ENCODE peak calls at places on chromosomes 3 and 15, in four cellular contexts. T is mucosa of descending colon, U is mesothelial cell of epicardium, A is HFF-Myc. M is an unnamed sample.

GRCh38 chr3:14522768-14523167 is 17.4 kb downstream of the GRIP2 start:
- DNase-seq in T (no peak), U (no peak), A (no peak), M (no peak)

GRCh38 chr15:82739086-82739485 is 29.4 kb upstream of the AP3B2 start:
- DNase-seq in T (no peak), U (no peak), A (no peak), M (no peak)

GRCh38 chr3:149933008-149933407 is 37.7 kb downstream of the PFN2 start:
- DNase-seq in T (no peak), U (no peak), A (no peak), M (no peak)

GRCh38 chr15:72967397-72967796 is 84.9 kb upstream of the NEO1 start:
- DNase-seq in T (no peak), U (no peak), A (no peak), M (no peak)

GRCh38 chr15:68228971-68229385 is 550 bp downstream of the CLN6 start:
- DNase-seq in T (peak), U (no peak), A (no peak), M (no peak)

GRCh38 chr3:9690451-9691450 is 12.9 kb upstream of the CPNE9 start:
- DNase-seq in T (no peak), U (no peak), A (no peak), M (no peak)

GRCh38 chr3:13273604-13274105 is 146.5 kb downstream of the NUP210 start:
- DNase-seq in T (no peak), U (no peak), A (no peak), M (no peak)

GRCh38 chr3:189690237-189690636 is 59.0 kb downstream of the TP63 start:
- DNase-seq in T (no peak), U (no peak), A (no peak), M (no peak)

GRCh38 chr3:38446812-38447211 is 6.9 kb upstream of the ACVR2B start:
- DNase-seq in T (no peak), U (no peak), A (no peak), M (no peak)

GRCh38 chr3:10553586-10554235 is 48.3 kb upstream of the ATP2B2 start:
- DNase-seq in T (no peak), U (no peak), A (no peak), M (no peak)

GRCh38 chr3:41267975-41268640 is 68.8 kb downstream of the CTNNB1 start:
- DNase-seq in T (no peak), U (no peak), A (peak), M (peak)

GRCh38 chr15:101442272-101442671 is 47.2 kb downstream of the PCSK6 start:
- DNase-seq in T (no peak), U (no peak), A (no peak), M (no peak)

GRCh38 chr15:63587527-63587926 is 9.7 kb upstream of the FBXL22 start:
- DNase-seq in T (no peak), U (no peak), A (peak), M (peak)

GRCh38 chr15:26013946-26014345 is 150.8 kb upstream of the ATP10A start:
- DNase-seq in T (no peak), U (no peak), A (no peak), M (no peak)

GRCh38 chr3:4416961-4417360 is 50.1 kb downstream of the SUMF1 start:
- DNase-seq in T (no peak), U (no peak), A (no peak), M (no peak)

GRCh38 chr3:142724682-142725351 is 983 bp downstream of the TRPC1 start:
- DNase-seq in T (peak), U (peak), A (no peak), M (no peak)

GRCh38 chr15:84699538-84700191 is 16.3 kb downstream of the SEC11A start:
- DNase-seq in T (no peak), U (no peak), A (no peak), M (no peak)

GRCh38 chr3:182212479-182213076 is 500.9 kb downstream of the SOX2 start:
- DNase-seq in T (no peak), U (no peak), A (peak), M (no peak)

GRCh38 chr3:169510378-169510777 is 153.1 kb downstream of the MECOM start:
- DNase-seq in T (no peak), U (no peak), A (no peak), M (no peak)

GRCh38 chr15:65796610-65797012 is 4.5 kb upstream of the DENND4A start:
- DNase-seq in T (no peak), U (no peak), A (peak), M (peak)

GRCh38 chr15:44726568-44727461 is 9.5 kb upstream of the TRIM69 start:
- DNase-seq in T (peak), U (no peak), A (peak), M (peak)

GRCh38 chr3:57557088-57557537 is 1.0 kb downstream of the PDE12 start:
- DNase-seq in T (peak), U (no peak), A (no peak), M (no peak)

GRCh38 chr15:88031461-88031860 is 225.1 kb downstream of the NTRK3 start:
- DNase-seq in T (no peak), U (no peak), A (no peak), M (no peak)

GRCh38 chr15:49059491-49059890 is 13.2 kb upstream of the SECISBP2L start:
- DNase-seq in T (no peak), U (no peak), A (no peak), M (no peak)

GRCh38 chr15:90884719-90885431 is 571 bp downstream of the FES start:
- DNase-seq in T (no peak), U (no peak), A (no peak), M (no peak)

GRCh38 chr3:79039192-79039591 is 728.6 kb downstream of the ROBO1 start:
- DNase-seq in T (no peak), U (no peak), A (no peak), M (no peak)

GRCh38 chr15:83092309-83092976 is 15.0 kb upstream of the TM6SF1 start:
- DNase-seq in T (peak), U (no peak), A (no peak), M (no peak)

GRCh38 chr3:36193448-36193847 is 186.9 kb upstream of the STAC start:
- DNase-seq in T (no peak), U (no peak), A (no peak), M (no peak)

GRCh38 chr15:74618841-74619596 is 3.4 kb downstream of the CLK3 start:
- DNase-seq in T (no peak), U (no peak), A (no peak), M (no peak)

GRCh38 chr3:134419214-134419965 is 45.1 kb upstream of the AMOTL2 start:
- DNase-seq in T (no peak), U (no peak), A (no peak), M (no peak)

GRCh38 chr15:63940956-63941620 is 105.2 kb downstream of the DAPK2 start:
- DNase-seq in T (no peak), U (no peak), A (no peak), M (no peak)

GRCh38 chr3:185583925-185584324 is 2.2 kb upstream of the SENP2 start:
- DNase-seq in T (peak), U (no peak), A (no peak), M (no peak)

GRCh38 chr3:153757839-153758238 is 363.4 kb upstream of the ARHGEF26 start:
- DNase-seq in T (no peak), U (no peak), A (no peak), M (no peak)

GRCh38 chr3:183144403-183144802 is 18.1 kb downstream of the LAMP3 start:
- DNase-seq in T (no peak), U (no peak), A (no peak), M (no peak)

GRCh38 chr3:159499031-159499793 is 489.4 kb upstream of the IL12A start:
- DNase-seq in T (no peak), U (no peak), A (no peak), M (no peak)

GRCh38 chr3:136250862-136251460 is 821 bp downstream of the PCCB start:
- DNase-seq in T (peak), U (no peak), A (peak), M (peak)
- TF ChIP-seq CTCF in T (no peak), U (no peak), A (peak), M (peak)

GRCh38 chr3:123373535-123373987 is 75.3 kb downstream of the ADCY5 start:
- DNase-seq in T (no peak), U (no peak), A (no peak), M (no peak)

GRCh38 chr3:123370819-123371218 is 78.1 kb downstream of the ADCY5 start:
- DNase-seq in T (no peak), U (no peak), A (no peak), M (no peak)

GRCh38 chr3:123371426-123371825 is 77.5 kb downstream of the ADCY5 start:
- DNase-seq in T (no peak), U (no peak), A (no peak), M (no peak)

GRCh38 chr3:123372789-123373534 is 75.9 kb downstream of the ADCY5 start:
- DNase-seq in T (no peak), U (no peak), A (no peak), M (no peak)

GRCh38 chr3:123371859-123372767 is 76.8 kb downstream of the ADCY5 start:
- DNase-seq in T (no peak), U (no peak), A (no peak), M (no peak)
- TF ChIP-seq CTCF in T (no peak), U (no peak), A (no peak), M (no peak)

DNA sequence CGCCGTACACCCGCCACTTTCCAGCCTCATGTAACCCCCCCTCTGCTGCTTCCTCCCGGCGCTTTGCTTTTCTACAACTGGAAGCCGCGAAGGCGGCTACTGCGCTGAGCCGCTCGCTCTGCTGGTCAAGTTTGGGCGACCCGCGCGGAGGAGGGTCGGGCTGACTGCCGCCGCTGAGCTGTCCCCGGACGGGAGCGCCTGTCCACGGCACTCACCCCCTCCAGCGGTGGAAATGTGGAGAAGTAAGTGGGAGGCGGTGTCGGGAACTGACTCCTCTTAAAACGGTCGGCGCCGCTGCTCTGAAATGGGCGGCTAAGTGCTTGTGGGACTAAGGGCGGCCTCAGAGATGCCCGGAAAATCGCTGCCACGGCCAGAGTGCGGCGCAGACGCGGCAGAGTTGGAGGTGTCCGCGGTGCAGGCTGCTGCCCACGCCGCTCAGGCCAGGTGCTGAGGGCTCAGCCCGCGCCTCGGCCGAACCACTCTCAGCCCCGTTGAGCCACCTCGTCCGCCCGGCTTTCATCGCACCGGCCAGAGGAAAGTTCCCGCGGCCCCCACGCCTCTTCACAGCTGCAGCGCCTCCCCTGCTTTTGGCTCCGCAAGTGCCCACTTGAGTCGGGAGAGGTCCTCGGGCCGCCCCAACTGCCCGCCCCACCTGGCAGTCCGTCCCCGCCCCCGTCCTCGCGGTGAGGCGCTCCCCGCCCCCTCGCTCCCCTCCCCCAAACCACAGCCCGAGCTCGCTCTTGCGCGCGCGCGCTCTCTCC is 394 bp upstream of the EPHA6 start:
- DNase-seq in T (peak), U (no peak), A (no peak), M (peak)
- TF ChIP-seq CTCF in T (no peak), U (peak), A (no peak), M (peak)

GRCh38 chr3:122679467-122680291 is 960 bp upstream of the PARP14 start:
- DNase-seq in T (peak), U (no peak), A (no peak), M (no peak)
- TF ChIP-seq CTCF in T (no peak), U (no peak), A (no peak), M (no peak)

GRCh38 chr3:139521144-139521543 is 18.4 kb downstream of the RBP1 start:
- DNase-seq in T (no peak), U (no peak), A (no peak), M (no peak)

GRCh38 chr3:139521811-139522210 is 17.7 kb downstream of the RBP1 start:
- DNase-seq in T (no peak), U (no peak), A (no peak), M (no peak)

GRCh38 chr3:139523166-139523565 is 16.4 kb downstream of the RBP1 start:
- DNase-seq in T (no peak), U (no peak), A (no peak), M (no peak)

GRCh38 chr3:139523718-139524117 is 15.8 kb downstream of the RBP1 start:
- DNase-seq in T (no peak), U (no peak), A (no peak), M (no peak)

DNA sequence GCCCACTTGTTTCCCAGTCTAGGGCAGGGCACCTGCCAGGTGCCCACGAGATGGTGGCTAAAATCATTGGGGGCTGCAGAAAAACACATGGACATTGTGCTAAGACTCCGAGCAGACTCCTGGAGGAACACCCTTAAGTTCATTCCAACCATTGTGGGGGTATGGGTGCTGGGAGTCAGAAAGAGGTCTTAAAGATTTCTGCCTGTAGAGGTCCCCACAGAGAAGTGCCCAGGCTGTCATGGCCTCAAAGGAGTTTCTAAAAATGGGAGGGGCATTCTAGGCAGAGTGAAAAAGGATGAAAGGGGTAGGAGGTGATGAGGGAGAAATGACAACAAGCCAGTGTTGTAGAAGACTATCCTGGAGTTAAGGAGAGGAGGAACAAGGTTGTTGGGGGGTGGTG is 17.1 kb downstream of the RBP1 start:
- DNase-seq in T (no peak), U (no peak), A (no peak), M (no peak)
- TF ChIP-seq CTCF in T (no peak), U (no peak), A (no peak), M (no peak)

GRCh38 chr3:188052229-188052965 is 101.6 kb upstream of the LPP start:
- DNase-seq in T (peak), U (peak), A (no peak), M (no peak)
- TF ChIP-seq CTCF in T (no peak), U (no peak), A (no peak), M (peak)

DNA sequence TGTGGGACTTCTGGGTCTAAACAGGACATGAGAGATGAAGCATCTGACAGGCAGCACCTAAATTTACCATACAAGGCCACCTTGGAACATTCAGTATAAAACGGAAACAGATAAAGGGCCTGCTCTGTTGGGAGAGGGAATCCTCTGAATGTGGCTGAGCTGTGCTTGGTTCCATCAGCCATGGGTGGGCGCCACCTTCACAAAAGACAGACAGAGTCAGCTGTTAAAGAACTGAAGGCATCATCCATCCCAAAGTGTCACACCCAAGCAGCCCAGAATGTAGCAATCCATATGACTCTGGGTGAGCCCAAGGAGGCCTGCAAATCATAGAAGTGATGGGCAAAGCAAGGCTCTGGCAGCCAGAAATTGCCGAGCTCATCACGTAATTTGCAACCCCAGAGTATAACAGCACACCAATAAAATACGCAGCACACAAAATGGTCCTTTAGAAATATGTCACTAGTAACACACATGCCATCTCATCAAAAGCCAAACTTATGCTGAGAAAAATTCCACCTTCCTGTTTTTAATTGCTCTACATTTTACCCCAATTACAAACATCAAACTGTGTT is 24.8 kb upstream of the RBP1 start:
- DNase-seq in T (peak), U (no peak), A (no peak), M (no peak)
- TF ChIP-seq CTCF in T (no peak), U (no peak), A (no peak), M (peak)

DNA sequence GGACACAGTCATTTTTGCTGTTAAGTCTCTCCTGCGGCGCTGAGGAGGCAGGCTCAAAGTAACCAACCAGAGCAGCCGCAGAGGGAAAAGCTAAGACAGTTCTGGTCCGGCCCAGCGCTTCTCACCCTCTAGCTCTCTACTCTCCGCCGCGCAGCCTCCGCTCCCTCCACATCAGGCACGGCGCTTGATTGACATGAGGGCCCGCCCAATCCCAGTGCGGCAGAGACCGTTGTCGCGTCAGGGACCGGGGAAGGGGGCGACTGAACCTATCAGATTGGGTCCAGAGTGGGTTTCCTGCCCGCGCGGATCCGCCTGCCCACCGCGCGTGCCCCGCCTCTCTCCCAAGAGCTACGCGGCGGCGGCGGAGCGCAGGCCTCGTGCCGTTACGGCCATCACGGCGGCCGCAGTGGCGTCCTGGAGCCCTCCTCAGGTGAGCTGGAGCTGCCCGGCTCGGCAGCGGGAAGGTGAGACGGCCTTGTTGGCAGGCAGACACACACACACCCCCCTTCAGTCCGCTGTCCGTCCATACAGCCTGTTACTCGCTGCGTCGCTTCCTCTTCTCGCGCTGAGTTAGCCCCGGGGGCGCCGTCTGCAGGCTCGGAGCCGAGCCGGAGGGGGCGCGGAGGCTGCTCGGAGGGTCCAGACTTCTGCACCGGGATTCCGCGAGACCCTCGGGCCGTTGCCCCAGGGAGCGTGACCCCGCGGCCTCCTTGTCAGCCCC is at the start of gene NCK1:
- DNase-seq in T (peak), U (peak), A (peak), M (peak)
- TF ChIP-seq CTCF in T (no peak), U (no peak), A (no peak), M (no peak)

GRCh38 chr15:29698030-29698701 is 124.1 kb downstream of the TJP1 start:
- DNase-seq in T (no peak), U (no peak), A (peak), M (no peak)

GRCh38 chr15:29692527-29692926 is 129.7 kb downstream of the TJP1 start:
- DNase-seq in T (no peak), U (no peak), A (no peak), M (no peak)

GRCh38 chr15:29693225-29693624 is 129.0 kb downstream of the TJP1 start:
- DNase-seq in T (no peak), U (no peak), A (no peak), M (no peak)

GRCh38 chr15:29696950-29697738 is 125.1 kb downstream of the TJP1 start:
- DNase-seq in T (no peak), U (no peak), A (no peak), M (no peak)

GRCh38 chr15:29695486-29696167 is 126.6 kb downstream of the TJP1 start:
- DNase-seq in T (no peak), U (no peak), A (no peak), M (no peak)
- TF ChIP-seq CTCF in T (no peak), U (no peak), A (no peak), M (no peak)

M was measured in AG09319.